ENCODE peak calls at places on chromosomes 1 and 21, in seven cellular contexts. T is endothelial cell, F is AG09319, U is dorsolateral prefrontal cortex, H is type B pancreatic cell, X is uterus, R is activated B cell treated with CpG ODN at 0.5 μM for 24 hours. Z is an unnamed sample.

GRCh38 chr1:69814926-69815325 is 247.2 kb downstream of the LRRC7 start:
- DNase-seq in R (no peak), F (no peak), H (no peak), T (no peak), X (no peak), U (no peak), Z (no peak)

GRCh38 chr21:27802816-27803475 is 836.1 kb upstream of the ADAMTS5 start:
- DNase-seq in R (no peak), X (peak; percentile 29), F (no peak), T (peak; percentile 57), U (no peak), H (no peak), Z (no peak)

GRCh38 chr1:119737040-119737682 is 25.4 kb downstream of the PHGDH start:
- DNase-seq in R (no peak), T (peak; percentile 49), F (no peak), X (no peak), U (peak; percentile 30), H (no peak), Z (no peak)

GRCh38 chr1:59142663-59143487 is 154.0 kb upstream of the FGGY start:
- DNase-seq in U (no peak), H (no peak), X (peak; percentile 27), T (no peak), R (no peak), F (peak; percentile 60), Z (no peak)

GRCh38 chr21:29335720-29336119 is 37.0 kb downstream of the BACH1 start:
- DNase-seq in X (no peak), H (no peak), U (no peak), T (no peak), R (no peak), F (no peak), Z (no peak)

GRCh38 chr1:54121482-54122130 is 31.2 kb downstream of the CDCP2 start:
- DNase-seq in F (peak; percentile 31), T (peak; percentile 88), H (peak; percentile 86), R (peak; percentile 37), U (peak; percentile 80), X (peak; percentile 83), Z (peak; percentile 96)

GRCh38 chr1:177983824-177984528 is 14.1 kb upstream of the SEC16B start:
- DNase-seq in F (peak; percentile 80), R (no peak), T (peak; percentile 14), H (no peak), U (no peak), X (peak; percentile 64), Z (no peak)

GRCh38 chr1:102879439-102879993 is 228.8 kb downstream of the COL11A1 start:
- DNase-seq in H (no peak), R (no peak), U (no peak), F (no peak), X (no peak), T (no peak), Z (no peak)

GRCh38 chr21:37338671-37339526 is 27.7 kb upstream of the DYRK1A start:
- DNase-seq in T (no peak), F (peak; percentile 82), R (no peak), U (no peak), X (peak; percentile 63), H (no peak), Z (no peak)

GRCh38 chr1:26787381-26787705 is 407 bp upstream of the PIGV start:
- DNase-seq in F (no peak), U (no peak), H (no peak), R (no peak), T (no peak), X (no peak), Z (no peak)

GRCh38 chr1:113325039-113325438 is 65.3 kb upstream of the MAGI3 start:
- DNase-seq in F (no peak), R (no peak), H (no peak), X (no peak), T (no peak), U (no peak), Z (no peak)

GRCh38 chr1:217138839-217139466 is 415.7 kb upstream of the ESRRG start:
- DNase-seq in R (no peak), X (no peak), H (no peak), U (no peak), T (no peak), F (no peak), Z (no peak)

GRCh38 chr1:17190526-17190995 is 14.4 kb upstream of the PADI1 start:
- DNase-seq in U (no peak), X (no peak), T (no peak), H (peak; percentile 58), R (no peak), F (no peak), Z (no peak)

GRCh38 chr1:201905234-201905890 is 16.7 kb downstream of the SHISA4 start:
- DNase-seq in U (no peak), X (peak; percentile 51), R (no peak), H (no peak), F (no peak), T (no peak), Z (no peak)

GRCh38 chr1:150235436-150235851 is 468 bp downstream of the ANP32E start:
- DNase-seq in T (peak; percentile 11), R (no peak), H (peak; percentile 27), F (no peak), U (no peak), X (peak; percentile 46), Z (peak; percentile 53)

GRCh38 chr1:84736445-84736844 is 46.2 kb upstream of the SSX2IP start:
- DNase-seq in F (no peak), H (no peak), X (no peak), T (no peak), R (no peak), U (no peak), Z (no peak)

GRCh38 chr1:90135306-90135705 is 140.4 kb downstream of the ZNF326 start:
- DNase-seq in T (no peak), U (no peak), R (no peak), H (no peak), F (no peak), X (no peak), Z (no peak)

GRCh38 chr1:90127288-90127953 is 132.5 kb downstream of the ZNF326 start:
- DNase-seq in U (no peak), R (no peak), X (no peak), T (no peak), H (no peak), F (no peak), Z (no peak)

GRCh38 chr1:90132306-90132705 is 137.4 kb downstream of the ZNF326 start:
- DNase-seq in T (no peak), U (no peak), H (no peak), X (no peak), F (no peak), R (no peak), Z (no peak)

DNA sequence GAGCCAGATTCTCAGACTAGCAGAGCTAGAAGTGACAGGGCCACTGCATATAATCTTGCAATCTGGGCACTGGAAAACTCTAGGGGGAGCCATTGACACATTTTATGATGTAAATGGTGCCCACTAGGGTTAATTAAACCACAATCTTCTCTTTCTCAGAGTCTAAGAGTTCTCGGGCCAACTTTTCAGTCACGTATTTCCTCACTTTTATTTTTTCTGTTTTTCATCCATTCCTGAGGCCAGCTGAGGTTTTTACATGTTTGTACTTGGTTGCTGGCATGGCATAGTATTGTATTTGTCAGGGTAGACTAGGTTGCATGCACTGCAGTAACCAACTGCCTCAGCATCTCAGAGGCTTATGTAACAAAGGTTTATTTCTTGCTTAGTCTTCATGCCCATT is 138.2 kb downstream of the ZNF326 start:
- DNase-seq in F (no peak), U (no peak), X (no peak), R (no peak), T (peak; percentile 37), H (no peak), Z (no peak)
- TF ChIP-seq CTCF in F (peak; percentile 15), U (peak; percentile 59), X (no peak), R (no peak), T (peak; percentile 55), H (peak; percentile 74), Z (peak; percentile 78)

DNA sequence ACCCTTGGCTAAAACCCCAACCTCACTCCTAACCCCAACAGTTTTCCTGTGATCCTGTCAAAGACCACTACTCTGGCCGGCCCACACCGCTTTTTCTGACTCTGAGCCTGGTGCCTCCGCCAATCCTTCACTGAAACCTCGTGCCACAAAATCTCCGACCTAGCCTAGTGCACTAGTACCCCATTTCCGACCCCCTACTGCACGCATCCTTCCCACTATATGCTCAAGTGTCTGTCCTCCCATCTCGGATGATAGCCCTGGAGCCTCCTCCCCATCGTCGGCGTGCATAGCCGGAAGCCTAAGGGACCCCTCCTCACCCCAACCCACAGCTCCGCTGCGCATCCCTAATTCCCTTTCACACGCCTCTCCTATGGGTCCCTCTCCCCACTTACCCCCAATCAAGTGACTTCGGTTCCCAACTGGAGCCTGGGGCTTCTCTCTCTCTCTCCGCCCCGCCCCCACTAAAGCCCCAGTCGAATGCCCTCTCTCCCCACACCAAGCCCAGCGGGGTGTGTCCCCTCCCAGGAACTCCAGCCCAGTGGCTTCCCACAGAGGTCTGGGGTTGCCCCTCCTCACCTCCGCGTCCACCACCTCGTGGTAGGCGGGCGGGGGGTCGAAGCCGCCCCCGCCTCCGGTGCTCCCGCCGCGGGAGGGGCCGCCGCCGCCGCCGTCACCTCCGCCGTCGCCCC is 806 bp downstream of the USP24 start:
- DNase-seq in T (peak; percentile 33), R (peak; percentile 58), F (no peak), H (peak; percentile 72), X (peak; percentile 37), U (peak; percentile 31), Z (peak; percentile 20)
- TF ChIP-seq CTCF in T (no peak), R (no peak), F (no peak), H (no peak), X (no peak), U (no peak), Z (no peak)

GRCh38 chr1:8809342-8809736 is 8.1 kb downstream of the RERE start:
- DNase-seq in X (no peak), R (no peak), F (no peak), T (no peak), U (no peak), H (no peak), Z (no peak)

GRCh38 chr1:8813016-8813763 is 4.2 kb downstream of the RERE start:
- DNase-seq in H (no peak), F (no peak), R (no peak), X (no peak), T (no peak), U (no peak), Z (no peak)

GRCh38 chr1:8814870-8815269 is 2.6 kb downstream of the RERE start:
- DNase-seq in T (peak; percentile 19), R (no peak), H (peak; percentile 32), U (no peak), X (no peak), F (no peak), Z (no peak)

GRCh38 chr1:8813991-8814390 is 3.4 kb downstream of the RERE start:
- DNase-seq in F (no peak), T (no peak), U (no peak), R (no peak), H (no peak), X (no peak), Z (no peak)

GRCh38 chr1:8810987-8811386 is 6.5 kb downstream of the RERE start:
- DNase-seq in X (no peak), T (no peak), H (no peak), U (no peak), R (no peak), F (no peak), Z (no peak)
- TF ChIP-seq CTCF in X (no peak), T (no peak), H (no peak), U (no peak), R (no peak), F (no peak), Z (no peak)

DNA sequence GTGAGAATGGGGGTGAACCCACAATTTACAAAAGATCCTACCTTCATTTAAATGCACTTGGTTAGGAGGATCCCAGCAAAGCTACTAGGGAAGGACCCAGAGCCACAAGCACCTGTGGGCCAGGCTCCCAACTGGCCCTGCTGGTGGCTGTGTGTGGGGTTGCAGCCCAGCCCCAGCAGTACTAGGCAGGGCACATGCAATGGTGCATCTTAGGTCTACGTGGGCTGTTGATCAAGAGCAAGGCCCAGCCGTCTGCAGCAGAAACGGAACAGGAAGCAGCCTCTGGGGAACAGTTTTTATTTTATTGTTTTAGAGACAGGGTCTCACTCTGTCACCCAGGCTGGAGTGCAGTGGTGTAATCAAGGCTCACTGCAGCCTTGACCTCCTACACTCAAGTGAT is 134.1 kb upstream of the RAB4A start:
- DNase-seq in H (no peak), U (no peak), T (no peak), R (no peak), F (no peak), X (no peak), Z (no peak)
- TF ChIP-seq CTCF in H (no peak), U (no peak), T (no peak), R (no peak), F (no peak), X (no peak), Z (no peak)

Z was measured in D721Med.